ENCODE peak calls at places on chromosomes 1 and 21, in five cellular contexts. One of them, this sample, is unnamed.

GRCh38 chr1:869499-870244 is 54.1 kb upstream of the SAMD11 start:
- DNase-seq in brain microvascular endothelial cell: no peak
- DNase-seq in bronchial epithelial cell: peak
- DNase-seq in HL-60: peak
- DNase-seq in lung: peak
- DNase-seq in this sample: peak

GRCh38 chr21:26449161-26449560 is 123.9 kb downstream of the CYYR1 start:
- DNase-seq in HL-60: no peak
- DNase-seq in brain microvascular endothelial cell: peak
- DNase-seq in lung: no peak
- DNase-seq in bronchial epithelial cell: peak
- DNase-seq in this sample: peak

GRCh38 chr1:21268281-21269239 is 21.7 kb downstream of the ECE1 start:
- DNase-seq in bronchial epithelial cell: no peak
- DNase-seq in brain microvascular endothelial cell: no peak
- DNase-seq in lung: no peak
- DNase-seq in HL-60: no peak
- DNase-seq in this sample: no peak

GRCh38 chr21:16554522-16554921 is 824.7 kb downstream of the USP25 start:
- DNase-seq in brain microvascular endothelial cell: no peak
- DNase-seq in HL-60: no peak
- DNase-seq in lung: no peak
- DNase-seq in bronchial epithelial cell: no peak
- DNase-seq in this sample: no peak

GRCh38 chr1:151072224-151072623 is 1.7 kb downstream of the GABPB2 start:
- DNase-seq in brain microvascular endothelial cell: no peak
- DNase-seq in HL-60: no peak
- DNase-seq in lung: no peak
- DNase-seq in bronchial epithelial cell: no peak
- DNase-seq in this sample: no peak

GRCh38 chr1:31523769-31524168 is 52.5 kb upstream of the TINAGL1 start:
- DNase-seq in lung: peak
- DNase-seq in HL-60: peak
- DNase-seq in brain microvascular endothelial cell: no peak
- DNase-seq in bronchial epithelial cell: peak
- DNase-seq in this sample: no peak

GRCh38 chr1:57067863-57068262 is 102.0 kb upstream of the C8B start:
- DNase-seq in brain microvascular endothelial cell: no peak
- DNase-seq in bronchial epithelial cell: no peak
- DNase-seq in HL-60: no peak
- DNase-seq in lung: no peak
- DNase-seq in this sample: no peak

GRCh38 chr1:231682761-231683160 is 56.2 kb downstream of the DISC1 start:
- DNase-seq in bronchial epithelial cell: no peak
- DNase-seq in HL-60: no peak
- DNase-seq in lung: no peak
- DNase-seq in brain microvascular endothelial cell: no peak
- DNase-seq in this sample: no peak

GRCh38 chr1:51686450-51686849 is 69.6 kb downstream of the OSBPL9 start:
- DNase-seq in bronchial epithelial cell: peak
- DNase-seq in brain microvascular endothelial cell: no peak
- DNase-seq in HL-60: no peak
- DNase-seq in lung: no peak
- DNase-seq in this sample: peak

GRCh38 chr1:169184812-169185211 is 78.3 kb downstream of the ATP1B1 start:
- DNase-seq in bronchial epithelial cell: no peak
- DNase-seq in brain microvascular endothelial cell: no peak
- DNase-seq in lung: no peak
- DNase-seq in HL-60: no peak
- DNase-seq in this sample: no peak

GRCh38 chr1:160905617-160905989 is 20.6 kb upstream of the ITLN1 start:
- DNase-seq in bronchial epithelial cell: no peak
- DNase-seq in lung: no peak
- DNase-seq in brain microvascular endothelial cell: no peak
- DNase-seq in HL-60: no peak
- DNase-seq in this sample: no peak

GRCh38 chr1:228827026-228827425 is 91.7 kb downstream of the RHOU start:
- DNase-seq in bronchial epithelial cell: no peak
- DNase-seq in lung: no peak
- DNase-seq in brain microvascular endothelial cell: no peak
- DNase-seq in HL-60: no peak
- DNase-seq in this sample: no peak

GRCh38 chr1:77900687-77901293 is 12.4 kb downstream of the NEXN start:
- DNase-seq in brain microvascular endothelial cell: peak
- DNase-seq in bronchial epithelial cell: peak
- DNase-seq in lung: no peak
- DNase-seq in HL-60: no peak
- DNase-seq in this sample: peak
- TF ChIP-seq CTCF in brain microvascular endothelial cell: peak
- TF ChIP-seq CTCF in bronchial epithelial cell: peak
- TF ChIP-seq CTCF in lung: peak
- TF ChIP-seq CTCF in HL-60: peak
- TF ChIP-seq CTCF in this sample: peak

GRCh38 chr1:235739124-235739523 is 89.5 kb upstream of the GNG4 start:
- DNase-seq in HL-60: no peak
- DNase-seq in brain microvascular endothelial cell: peak
- DNase-seq in lung: no peak
- DNase-seq in bronchial epithelial cell: peak
- DNase-seq in this sample: peak
- TF ChIP-seq CTCF in HL-60: no peak
- TF ChIP-seq CTCF in brain microvascular endothelial cell: no peak
- TF ChIP-seq CTCF in lung: no peak
- TF ChIP-seq CTCF in bronchial epithelial cell: no peak
- TF ChIP-seq CTCF in this sample: no peak

DNA sequence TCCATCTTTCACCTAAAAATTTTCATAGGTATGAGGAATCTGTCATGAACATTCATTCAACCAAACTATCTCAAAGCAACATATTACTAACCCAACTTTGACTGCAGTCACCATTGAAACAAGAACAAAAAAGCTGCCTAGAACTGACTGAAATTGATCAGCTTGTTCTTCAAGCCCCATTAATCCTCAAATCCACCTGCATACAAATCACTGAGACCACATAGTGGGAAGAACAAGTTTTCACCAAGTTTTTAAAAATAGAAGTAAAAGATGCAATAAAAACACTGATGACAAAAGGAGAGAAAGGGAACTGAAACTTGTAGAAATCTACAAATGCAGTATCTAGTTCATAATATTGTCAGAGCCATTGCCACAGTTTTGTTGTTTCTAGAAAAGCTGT is 6.1 kb downstream of the SORT1 start:
- DNase-seq in brain microvascular endothelial cell: no peak
- DNase-seq in lung: no peak
- DNase-seq in HL-60: no peak
- DNase-seq in bronchial epithelial cell: no peak
- DNase-seq in this sample: no peak
- TF ChIP-seq CTCF in brain microvascular endothelial cell: no peak
- TF ChIP-seq CTCF in lung: no peak
- TF ChIP-seq CTCF in HL-60: no peak
- TF ChIP-seq CTCF in bronchial epithelial cell: no peak
- TF ChIP-seq CTCF in this sample: no peak

GRCh38 chr1:33501309-33501708 is 28.9 kb downstream of the ZSCAN20 start:
- DNase-seq in bronchial epithelial cell: no peak
- DNase-seq in lung: no peak
- DNase-seq in brain microvascular endothelial cell: no peak
- DNase-seq in HL-60: no peak
- DNase-seq in this sample: no peak

GRCh38 chr1:33501774-33502173 is 29.3 kb downstream of the ZSCAN20 start:
- DNase-seq in lung: no peak
- DNase-seq in HL-60: no peak
- DNase-seq in bronchial epithelial cell: no peak
- DNase-seq in brain microvascular endothelial cell: no peak
- DNase-seq in this sample: no peak

GRCh38 chr1:33502726-33503125 is 30.3 kb downstream of the ZSCAN20 start:
- DNase-seq in bronchial epithelial cell: peak
- DNase-seq in HL-60: no peak
- DNase-seq in brain microvascular endothelial cell: peak
- DNase-seq in lung: no peak
- DNase-seq in this sample: peak

GRCh38 chr1:33497410-33497809 is 25.0 kb downstream of the ZSCAN20 start:
- DNase-seq in HL-60: no peak
- DNase-seq in lung: no peak
- DNase-seq in bronchial epithelial cell: no peak
- DNase-seq in brain microvascular endothelial cell: no peak
- DNase-seq in this sample: no peak

DNA sequence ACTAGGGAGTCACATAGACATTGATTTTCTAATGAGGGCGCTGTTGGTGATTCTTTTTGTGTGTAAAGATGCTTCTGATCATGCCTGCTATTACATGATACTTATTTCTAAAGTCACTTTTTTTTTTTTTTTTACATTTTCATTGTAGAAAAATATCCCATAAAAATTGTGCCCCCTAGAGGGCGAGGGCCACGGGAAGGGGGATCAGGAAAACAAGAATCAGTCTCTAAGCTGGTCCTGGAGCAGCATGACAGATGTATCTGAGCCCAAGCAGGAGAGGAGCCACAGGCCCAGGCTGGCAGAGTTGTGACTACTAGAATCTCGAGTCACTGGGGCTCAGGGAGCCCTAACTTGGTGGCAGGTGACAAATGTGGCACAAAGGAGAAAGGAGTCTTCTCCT is 28.1 kb downstream of the ZSCAN20 start:
- DNase-seq in lung: no peak
- DNase-seq in brain microvascular endothelial cell: no peak
- DNase-seq in HL-60: no peak
- DNase-seq in bronchial epithelial cell: no peak
- DNase-seq in this sample: no peak
- TF ChIP-seq CTCF in lung: no peak
- TF ChIP-seq CTCF in brain microvascular endothelial cell: peak
- TF ChIP-seq CTCF in HL-60: no peak
- TF ChIP-seq CTCF in bronchial epithelial cell: no peak
- TF ChIP-seq CTCF in this sample: no peak

DNA sequence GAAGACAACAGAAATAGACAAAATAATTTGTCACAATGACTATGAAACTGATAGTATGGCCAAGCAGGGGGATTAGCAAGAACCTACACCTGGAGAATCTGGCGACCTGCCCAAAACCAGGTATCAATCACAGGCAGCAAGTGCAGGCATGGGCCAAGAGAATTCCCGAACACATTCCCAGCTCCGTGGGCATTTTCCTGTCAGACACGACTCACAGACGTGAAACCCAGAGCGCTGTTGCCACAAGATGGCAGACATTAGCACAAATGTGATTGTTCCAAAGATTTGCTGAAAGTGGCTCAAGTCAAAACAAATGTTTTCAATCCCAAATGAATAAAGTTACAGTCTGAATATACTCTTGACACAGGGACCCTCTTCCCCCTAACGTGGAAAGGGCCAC is 36.8 kb downstream of the HLCS start:
- DNase-seq in brain microvascular endothelial cell: no peak
- DNase-seq in lung: no peak
- DNase-seq in bronchial epithelial cell: peak
- DNase-seq in HL-60: no peak
- DNase-seq in this sample: no peak
- TF ChIP-seq CTCF in brain microvascular endothelial cell: peak
- TF ChIP-seq CTCF in lung: no peak
- TF ChIP-seq CTCF in bronchial epithelial cell: peak
- TF ChIP-seq CTCF in HL-60: no peak
- TF ChIP-seq CTCF in this sample: no peak

GRCh38 chr1:110241516-110241915 is 31.4 kb downstream of the KCNC4 start:
- DNase-seq in brain microvascular endothelial cell: no peak
- DNase-seq in lung: no peak
- DNase-seq in bronchial epithelial cell: no peak
- DNase-seq in HL-60: no peak
- DNase-seq in this sample: no peak

GRCh38 chr1:110243581-110243980 is 33.5 kb downstream of the KCNC4 start:
- DNase-seq in lung: no peak
- DNase-seq in bronchial epithelial cell: peak
- DNase-seq in HL-60: peak
- DNase-seq in brain microvascular endothelial cell: no peak
- DNase-seq in this sample: no peak

GRCh38 chr1:110242062-110242461 is 31.9 kb downstream of the KCNC4 start:
- DNase-seq in lung: no peak
- DNase-seq in brain microvascular endothelial cell: no peak
- DNase-seq in bronchial epithelial cell: no peak
- DNase-seq in HL-60: no peak
- DNase-seq in this sample: no peak

GRCh38 chr1:110243146-110243545 is 33.0 kb downstream of the KCNC4 start:
- DNase-seq in HL-60: no peak
- DNase-seq in lung: no peak
- DNase-seq in brain microvascular endothelial cell: no peak
- DNase-seq in bronchial epithelial cell: no peak
- DNase-seq in this sample: no peak

DNA sequence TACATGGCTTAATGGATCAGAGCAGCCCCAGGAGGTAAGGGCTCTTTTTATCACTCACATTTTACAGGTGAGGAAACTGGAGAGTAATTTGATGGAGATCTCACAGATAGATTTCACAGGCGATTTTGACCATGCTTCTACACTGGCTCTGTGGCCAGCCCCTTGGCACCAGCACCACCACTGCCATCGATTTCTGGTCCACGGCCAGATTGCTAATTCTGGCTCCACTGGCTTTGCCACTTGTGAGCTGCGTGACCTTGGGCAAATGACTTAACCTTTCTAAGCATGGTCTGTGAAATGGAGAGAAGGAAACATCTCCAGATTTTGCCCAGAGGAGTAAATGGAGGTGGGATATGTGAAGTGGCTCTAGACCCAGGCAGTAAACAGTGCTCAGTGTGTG is 32.6 kb downstream of the KCNC4 start:
- DNase-seq in HL-60: no peak
- DNase-seq in lung: no peak
- DNase-seq in brain microvascular endothelial cell: no peak
- DNase-seq in bronchial epithelial cell: no peak
- DNase-seq in this sample: no peak
- TF ChIP-seq CTCF in HL-60: no peak
- TF ChIP-seq CTCF in lung: no peak
- TF ChIP-seq CTCF in brain microvascular endothelial cell: no peak
- TF ChIP-seq CTCF in bronchial epithelial cell: no peak
- TF ChIP-seq CTCF in this sample: no peak

GRCh38 chr1:195345149-195345548 is 1263.1 kb downstream of the KCNT2 start:
- DNase-seq in HL-60: no peak
- DNase-seq in bronchial epithelial cell: no peak
- DNase-seq in lung: no peak
- DNase-seq in brain microvascular endothelial cell: no peak
- DNase-seq in this sample: no peak
- TF ChIP-seq CTCF in HL-60: no peak
- TF ChIP-seq CTCF in bronchial epithelial cell: no peak
- TF ChIP-seq CTCF in lung: no peak
- TF ChIP-seq CTCF in brain microvascular endothelial cell: no peak
- TF ChIP-seq CTCF in this sample: no peak